ENCODE peak calls at places on chromosomes 2 and 18, in seven cellular contexts. W is K562, A is HCT116, D is HepG2, N is Panc1, V is GM12878, L is SK-N-SH. H is an unnamed sample.
A peak's percentile ranks its signal among the peaks of the same experiment; 100 is the strongest.

GRCh38 chr2:221042926-221043325 is 529.2 kb downstream of the EPHA4 start:
- DNase-seq in V (no peak), A (no peak), L (no peak), D (no peak), W (no peak), N (no peak), H (no peak)

GRCh38 chr2:159653962-159654361 is 37.6 kb upstream of the BAZ2B start:
- DNase-seq in N (no peak), W (no peak), D (no peak), L (no peak), A (no peak), V (no peak), H (no peak)

GRCh38 chr2:222000326-222000725 is 298.5 kb downstream of the PAX3 start:
- DNase-seq in N (no peak), V (no peak), W (no peak), D (no peak), L (no peak), A (peak; percentile 39), H (no peak)

GRCh38 chr2:181393472-181393871 is 63.7 kb upstream of the ITGA4 start:
- DNase-seq in D (peak; percentile 18), L (peak; percentile 26), A (peak; percentile 1), N (peak; percentile 45), W (no peak), V (no peak), H (no peak)

GRCh38 chr18:27185025-27185763 is at the start of gene CHST9:
- DNase-seq in W (no peak), V (no peak), A (no peak), D (no peak), L (peak; percentile 82), N (no peak), H (no peak)

GRCh38 chr18:45290364-45290763 is 324.9 kb upstream of the SLC14A2 start:
- DNase-seq in W (no peak), N (no peak), A (no peak), V (no peak), D (no peak), L (no peak), H (no peak)

GRCh38 chr2:33104726-33105125 is 158.0 kb downstream of the LTBP1 start:
- DNase-seq in L (no peak), W (peak; percentile 33), V (no peak), A (peak; percentile 28), D (no peak), N (no peak), H (no peak)

GRCh38 chr2:72011791-72012190 is 135.9 kb downstream of the CYP26B1 start:
- DNase-seq in W (no peak), L (peak; percentile 3), D (no peak), V (no peak), N (no peak), A (no peak), H (peak; percentile 37)

GRCh38 chr18:9849407-9849961 is 36.3 kb upstream of the TXNDC2 start:
- DNase-seq in N (no peak), D (no peak), W (peak; percentile 79), A (no peak), L (no peak), V (no peak), H (no peak)

GRCh38 chr2:133553838-133554408 is 14.3 kb downstream of the NCKAP5 start:
- DNase-seq in V (no peak), A (no peak), W (no peak), L (no peak), N (no peak), D (no peak), H (no peak)

GRCh38 chr2:108535380-108535677 is 1.1 kb downstream of the LIMS1 start:
- DNase-seq in W (no peak), A (no peak), L (no peak), N (no peak), V (no peak), D (no peak), H (no peak)

GRCh38 chr18:38421016-38421415 is 855.4 kb upstream of the CELF4 start:
- DNase-seq in A (no peak), L (no peak), N (no peak), D (no peak), W (no peak), V (no peak), H (no peak)

GRCh38 chr2:157792345-157793052 is 83.6 kb downstream of the ACVR1 start:
- DNase-seq in D (no peak), V (no peak), A (no peak), N (no peak), L (no peak), W (no peak), H (no peak)
- TF ChIP-seq SIN3A in D (no peak), V (no peak), A (no peak), N (no peak), L (no peak), W (no peak), H (no peak)

DNA sequence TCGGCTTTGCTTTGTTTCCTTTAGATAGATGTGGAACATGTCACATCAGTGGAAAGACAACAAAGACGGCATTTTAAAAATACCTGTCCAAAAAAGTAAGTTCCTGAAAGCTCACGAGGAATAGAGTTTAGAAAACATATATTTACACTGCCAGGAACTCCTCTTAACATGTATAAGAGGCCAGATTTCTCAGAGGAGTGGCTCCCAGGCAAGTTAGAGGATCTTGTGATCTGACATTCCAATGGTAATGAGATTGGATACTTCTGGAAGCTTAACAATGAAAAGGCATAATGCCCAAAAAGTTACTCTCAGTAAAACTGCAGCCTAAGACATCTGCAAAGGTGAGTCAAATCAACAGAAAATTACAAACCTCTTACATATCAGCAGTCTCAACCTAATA is 77.1 kb downstream of the CYRIA start:
- DNase-seq in V (no peak), N (no peak), A (no peak), L (no peak), W (no peak), D (no peak), H (no peak)
- TF ChIP-seq SIN3A in V (no peak), N (no peak), A (no peak), L (no peak), W (no peak), D (no peak), H (no peak)

GRCh38 chr2:9013403-9013802 is 9.9 kb upstream of the MBOAT2 start:
- DNase-seq in W (no peak), A (no peak), V (no peak), N (no peak), D (no peak), L (no peak), H (no peak)

GRCh38 chr2:9008951-9009664 is 5.6 kb upstream of the MBOAT2 start:
- DNase-seq in N (no peak), V (no peak), W (no peak), L (peak; percentile 50), A (no peak), D (no peak), H (no peak)

GRCh38 chr2:9006368-9006767 is 2.9 kb upstream of the MBOAT2 start:
- DNase-seq in W (no peak), N (no peak), D (no peak), A (no peak), V (no peak), L (no peak), H (no peak)

DNA sequence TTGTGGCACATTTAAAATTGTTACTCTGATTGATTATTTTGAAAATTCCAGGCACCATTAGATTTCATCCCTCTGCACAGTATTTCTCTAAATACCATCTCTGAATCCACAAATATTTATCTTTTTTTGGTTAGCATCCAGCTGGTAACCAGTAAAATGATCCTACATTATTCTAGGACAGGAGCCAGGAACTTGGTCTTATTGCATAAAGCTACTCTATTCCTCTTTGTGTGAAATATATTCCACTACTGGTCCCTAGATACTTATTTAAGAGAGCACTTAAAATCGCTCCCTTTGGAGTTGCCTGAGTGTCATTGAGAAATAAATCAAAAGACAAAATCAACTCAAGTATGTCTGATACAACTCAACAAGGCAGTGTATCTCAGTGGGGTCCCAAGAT is 7.4 kb upstream of the MBOAT2 start:
- DNase-seq in D (no peak), W (no peak), V (no peak), L (no peak), N (no peak), A (no peak), H (no peak)
- TF ChIP-seq SIN3A in D (no peak), W (no peak), V (no peak), L (no peak), N (no peak), A (no peak), H (no peak)

GRCh38 chr18:59383831-59384230 is 24.8 kb upstream of the LMAN1 start:
- DNase-seq in W (no peak), A (no peak), L (no peak), D (no peak), V (no peak), N (no peak), H (no peak)

GRCh38 chr18:59388180-59388579 is 29.1 kb upstream of the LMAN1 start:
- DNase-seq in D (no peak), L (no peak), N (no peak), A (no peak), W (no peak), V (no peak), H (no peak)

GRCh38 chr18:59386909-59387515 is 27.9 kb upstream of the LMAN1 start:
- DNase-seq in V (no peak), W (no peak), N (no peak), D (no peak), A (no peak), L (no peak), H (no peak)

GRCh38 chr18:59382388-59382787 is 23.3 kb upstream of the LMAN1 start:
- DNase-seq in A (no peak), V (no peak), W (no peak), L (no peak), N (no peak), D (no peak), H (no peak)

GRCh38 chr18:59385191-59385590 is 26.1 kb upstream of the LMAN1 start:
- DNase-seq in A (no peak), L (no peak), D (no peak), N (no peak), V (no peak), W (no peak), H (no peak)
- TF ChIP-seq SIN3A in A (no peak), L (no peak), D (no peak), N (no peak), V (no peak), W (no peak), H (no peak)

GRCh38 chr2:171316755-171317337 is 116.9 kb downstream of the METTL8 start:
- DNase-seq in A (no peak), L (no peak), D (no peak), W (no peak), N (no peak), V (no peak), H (no peak)
- TF ChIP-seq SIN3A in A (no peak), L (no peak), D (no peak), W (no peak), N (no peak), V (no peak), H (no peak)

H was measured in H1.